ENCODE peak calls at places on chromosomes 5 and 9, in seven cellular contexts. R, I, C, Q, B, Y and N are unnamed samples.

GRCh38 chr5:114174837-114175236 is 187.0 kb upstream of the KCNN2 start:
- DNase-seq in R (no peak), I (peak), C (no peak), Q (no peak), B (no peak), Y (no peak), N (no peak)

GRCh38 chr9:134604834-134605233 is 36.8 kb upstream of the COL5A1 start:
- DNase-seq in R (no peak), I (no peak), C (no peak), Q (no peak), B (no peak), Y (no peak), N (no peak)

GRCh38 chr5:118557103-118557805 is 431.1 kb downstream of the DTWD2 start:
- DNase-seq in R (no peak), I (peak), C (no peak), Q (no peak), B (no peak), Y (no peak), N (no peak)

GRCh38 chr9:18357321-18357720 is 116.6 kb upstream of the ADAMTSL1 start:
- DNase-seq in R (no peak), I (no peak), C (no peak), Q (no peak), B (no peak), Y (no peak), N (no peak)

GRCh38 chr5:97365173-97365845 is 182.3 kb upstream of the RIOK2 start:
- DNase-seq in R (no peak), I (no peak), C (no peak), Q (no peak), B (no peak), Y (no peak), N (no peak)

GRCh38 chr5:80620206-80620605 is 34.2 kb upstream of the MSH3 start:
- DNase-seq in R (no peak), I (peak), C (no peak), Q (no peak), B (no peak), Y (no peak), N (no peak)

GRCh38 chr9:73995836-73996235 is 501.3 kb upstream of the RORB start:
- DNase-seq in R (no peak), I (no peak), C (no peak), Q (no peak), B (no peak), Y (no peak), N (no peak)

GRCh38 chr5:78273436-78273835 is 21.1 kb downstream of the AP3B1 start:
- DNase-seq in R (no peak), I (peak), C (no peak), Q (no peak), B (no peak), Y (no peak), N (no peak)

GRCh38 chr5:136018814-136019777 is 9.7 kb upstream of the TGFBI start:
- DNase-seq in R (no peak), I (peak), C (no peak), Q (no peak), B (no peak), Y (no peak), N (no peak)

GRCh38 chr9:130897848-130898551 is 1.4 kb upstream of the QRFP start:
- DNase-seq in R (no peak), I (no peak), C (no peak), Q (no peak), B (no peak), Y (no peak), N (no peak)

GRCh38 chr5:82664711-82665110 is 386.6 kb upstream of the RPS23 start:
- DNase-seq in R (no peak), I (no peak), C (no peak), Q (no peak), B (peak), Y (no peak), N (no peak)

GRCh38 chr9:136566899-136567298 is 21.1 kb upstream of the NOTCH1 start:
- DNase-seq in R (peak), I (peak), C (no peak), Q (no peak), B (no peak), Y (no peak), N (no peak)

GRCh38 chr5:154166901-154167791 is 23.4 kb upstream of the GALNT10 start:
- DNase-seq in R (no peak), I (no peak), C (no peak), Q (no peak), B (no peak), Y (no peak), N (no peak)

GRCh38 chr5:139043127-139043905 is 154.9 kb downstream of the SIL1 start:
- DNase-seq in R (no peak), I (peak), C (no peak), Q (no peak), B (no peak), Y (no peak), N (no peak)

GRCh38 chr5:57174850-57175525 is 1.1 kb downstream of the GPBP1 start:
- DNase-seq in R (no peak), I (no peak), C (peak), Q (no peak), B (no peak), Y (no peak), N (no peak)

GRCh38 chr5:39891376-39891775 is 466.6 kb upstream of the DAB2 start:
- DNase-seq in R (no peak), I (peak), C (no peak), Q (no peak), B (no peak), Y (no peak), N (no peak)

GRCh38 chr5:173665326-173665725 is 48.9 kb upstream of the BOD1 start:
- DNase-seq in R (no peak), I (no peak), C (no peak), Q (no peak), B (no peak), Y (no peak), N (no peak)

GRCh38 chr9:107723015-107723414 is 233.4 kb upstream of the KLF4 start:
- DNase-seq in R (no peak), I (no peak), C (no peak), Q (no peak), B (no peak), Y (no peak), N (no peak)

GRCh38 chr9:75185585-75186170 is 97.4 kb downstream of the OSTF1 start:
- DNase-seq in R (no peak), I (peak), C (peak), Q (peak), B (peak), Y (peak), N (peak)

GRCh38 chr5:35009657-35010056 is 38.1 kb downstream of the AGXT2 start:
- DNase-seq in R (no peak), I (peak), C (no peak), Q (no peak), B (no peak), Y (no peak), N (no peak)

GRCh38 chr9:134598884-134599245 is 42.7 kb upstream of the COL5A1 start:
- DNase-seq in R (no peak), I (peak), C (no peak), Q (no peak), B (no peak), Y (no peak), N (no peak)

GRCh38 chr5:31809037-31809910 is 170.3 kb downstream of the PDZD2 start:
- DNase-seq in R (peak), I (peak), C (peak), Q (no peak), B (peak), Y (peak), N (peak)

GRCh38 chr5:113163328-113163727 is 186.7 kb downstream of the DCP2 start:
- DNase-seq in R (no peak), I (peak), C (no peak), Q (no peak), B (no peak), Y (no peak), N (no peak)

GRCh38 chr9:129888085-129888808 is 53.0 kb downstream of the USP20 start:
- DNase-seq in R (peak), I (no peak), C (no peak), Q (peak), B (peak), Y (no peak), N (peak)

GRCh38 chr9:127549771-127550170 is 62.3 kb upstream of the STXBP1 start:
- DNase-seq in R (no peak), I (no peak), C (no peak), Q (no peak), B (no peak), Y (no peak), N (no peak)